ENCODE peak calls at places on chromosome 9, in five cellular contexts. I, Y, N, Z and C are unnamed samples.
A peak's percentile ranks its signal among the peaks of the same experiment; 100 is the strongest.

GRCh38 chr9:111297061-111297824 is 32.8 kb downstream of the OR2K2 start:
- DNase-seq in I (no peak), Y (no peak), N (no peak), Z (no peak), C (no peak)

GRCh38 chr9:96169488-96169887 is 132.5 kb downstream of the HSD17B3 start:
- DNase-seq in I (no peak), Y (peak; percentile 82), N (peak; percentile 62), Z (peak; percentile 60), C (no peak)

GRCh38 chr9:131045300-131046092 is 36.5 kb downstream of the LAMC3 start:
- DNase-seq in I (no peak), Y (no peak), N (no peak), Z (no peak), C (no peak)

GRCh38 chr9:132896906-132897305 is 18.2 kb downstream of the SPACA9 start:
- DNase-seq in I (no peak), Y (no peak), N (no peak), Z (peak; percentile 56), C (no peak)

GRCh38 chr9:38096238-38096805 is 27.3 kb upstream of the SHB start:
- DNase-seq in I (peak; percentile 71), Y (no peak), N (no peak), Z (no peak), C (no peak)

GRCh38 chr9:127199001-127199791 is 65.4 kb upstream of the GARNL3 start:
- DNase-seq in I (peak; percentile 87), Y (peak; percentile 79), N (peak; percentile 84), Z (peak; percentile 89), C (no peak)

GRCh38 chr9:16899611-16900010 is 29.1 kb upstream of the BNC2 start:
- DNase-seq in I (no peak), Y (no peak), N (no peak), Z (no peak), C (no peak)

GRCh38 chr9:133587466-133587865 is 21.7 kb downstream of the FAM163B start:
- DNase-seq in I (no peak), Y (no peak), N (no peak), Z (no peak), C (no peak)

GRCh38 chr9:89359636-89360315 is 41.5 kb downstream of the SECISBP2 start:
- DNase-seq in I (no peak), Y (no peak), N (no peak), Z (no peak), C (no peak)

GRCh38 chr9:132037470-132037869 is 42.2 kb downstream of the MED27 start:
- DNase-seq in I (no peak), Y (no peak), N (no peak), Z (no peak), C (no peak)

GRCh38 chr9:33139421-33140228 is 27.5 kb downstream of the B4GALT1 start:
- DNase-seq in I (peak; percentile 84), Y (peak; percentile 60), N (peak; percentile 62), Z (peak; percentile 91), C (peak; percentile 49)

GRCh38 chr9:131179561-131180219 is 54.3 kb downstream of the NUP214 start:
- DNase-seq in I (no peak), Y (no peak), N (no peak), Z (no peak), C (no peak)

GRCh38 chr9:134968011-134968822 is 50.5 kb upstream of the FCN1 start:
- DNase-seq in I (no peak), Y (no peak), N (no peak), Z (peak; percentile 13), C (no peak)

GRCh38 chr9:18665947-18666346 is 192.0 kb downstream of the ADAMTSL1 start:
- DNase-seq in I (no peak), Y (no peak), N (no peak), Z (no peak), C (no peak)

GRCh38 chr9:33468797-33469621 is 4.7 kb downstream of the NOL6 start:
- DNase-seq in I (peak; percentile 40), Y (no peak), N (no peak), Z (peak; percentile 28), C (no peak)

GRCh38 chr9:99851028-99851822 is 29.5 kb downstream of the NR4A3 start:
- DNase-seq in I (no peak), Y (no peak), N (peak; percentile 12), Z (no peak), C (no peak)

GRCh38 chr9:71783120-71783523 is 14.8 kb upstream of the CEMIP2 start:
- DNase-seq in I (peak; percentile 76), Y (no peak), N (peak; percentile 69), Z (no peak), C (peak; percentile 38)

GRCh38 chr9:35232867-35233544 is 71.2 kb downstream of the UNC13B start:
- DNase-seq in I (no peak), Y (no peak), N (no peak), Z (no peak), C (no peak)

GRCh38 chr9:5336683-5337082 is 3.0 kb downstream of the RLN1 start:
- DNase-seq in I (no peak), Y (no peak), N (no peak), Z (no peak), C (no peak)

GRCh38 chr9:33112099-33112498 is 35.6 kb upstream of the SMU1 start:
- DNase-seq in I (no peak), Y (no peak), N (no peak), Z (no peak), C (no peak)

GRCh38 chr9:71384343-71384742 is 262.9 kb upstream of the TRPM3 start:
- DNase-seq in I (no peak), Y (no peak), N (no peak), Z (no peak), C (no peak)

GRCh38 chr9:133779081-133779480 is 40.9 kb upstream of the SARDH start:
- DNase-seq in I (no peak), Y (no peak), N (no peak), Z (no peak), C (no peak)

GRCh38 chr9:38737246-38737645 is 17.3 kb upstream of the FAM240B start:
- DNase-seq in I (no peak), Y (no peak), N (no peak), Z (no peak), C (no peak)

GRCh38 chr9:120711354-120711753 is 2.9 kb downstream of the MEGF9 start:
- DNase-seq in I (no peak), Y (no peak), N (no peak), Z (no peak), C (no peak)

GRCh38 chr9:110316255-110316921 is 21.3 kb downstream of the TXNDC8 start:
- DNase-seq in I (no peak), Y (no peak), N (no peak), Z (no peak), C (no peak)

GRCh38 chr9:124698265-124698664 is 72.8 kb downstream of the NR6A1 start:
- DNase-seq in I (no peak), Y (no peak), N (no peak), Z (no peak), C (no peak)

GRCh38 chr9:4640027-4640426 is 22.1 kb upstream of the PLPP6 start:
- DNase-seq in I (no peak), Y (no peak), N (peak; percentile 14), Z (no peak), C (no peak)

GRCh38 chr9:133821606-133822438 is 83.7 kb upstream of the SARDH start:
- DNase-seq in I (no peak), Y (no peak), N (no peak), Z (no peak), C (no peak)

GRCh38 chr9:135901826-135902225 is 5.5 kb downstream of the CAMSAP1 start:
- DNase-seq in I (no peak), Y (no peak), N (no peak), Z (peak; percentile 3), C (no peak)

GRCh38 chr9:94445846-94446245 is 109.0 kb upstream of the PCAT7 start:
- DNase-seq in I (no peak), Y (no peak), N (no peak), Z (no peak), C (no peak)

GRCh38 chr9:98317134-98317857 is 61.8 kb upstream of the TBC1D2 start:
- DNase-seq in I (no peak), Y (no peak), N (no peak), Z (no peak), C (no peak)

GRCh38 chr9:130542038-130542437 is 37.3 kb upstream of the FUBP3 start:
- DNase-seq in I (no peak), Y (no peak), N (no peak), Z (no peak), C (no peak)

GRCh38 chr9:134217431-134218210 is 53.3 kb upstream of the RNU6ATAC start:
- DNase-seq in I (peak; percentile 49), Y (no peak), N (no peak), Z (no peak), C (no peak)

GRCh38 chr9:16180546-16180945 is 627.7 kb downstream of the CCDC171 start:
- DNase-seq in I (no peak), Y (no peak), N (no peak), Z (no peak), C (no peak)

GRCh38 chr9:136544549-136545064 is 1.2 kb downstream of the NOTCH1 start:
- DNase-seq in I (no peak), Y (peak; percentile 63), N (peak; percentile 81), Z (peak; percentile 66), C (peak; percentile 85)

GRCh38 chr9:107487521-107488399 is 1.8 kb downstream of the KLF4 start:
- DNase-seq in I (peak; percentile 81), Y (peak; percentile 45), N (peak; percentile 73), Z (peak; percentile 81), C (peak; percentile 62)

GRCh38 chr9:95023217-95024003 is 294.1 kb downstream of the FANCC start:
- DNase-seq in I (no peak), Y (no peak), N (no peak), Z (no peak), C (peak; percentile 27)

GRCh38 chr9:7491641-7492040 is 307.9 kb downstream of the DMAC1 start:
- DNase-seq in I (no peak), Y (no peak), N (peak; percentile 13), Z (no peak), C (no peak)

GRCh38 chr9:128390150-128390812 is 19.1 kb downstream of the URM1 start:
- DNase-seq in I (no peak), Y (no peak), N (no peak), Z (no peak), C (no peak)
- TF ChIP-seq EP300 in I (no peak), Y (no peak), N (no peak), Z (no peak), C (no peak)

GRCh38 chr9:93184439-93185221 is 691 bp downstream of the WNK2 start:
- DNase-seq in I (peak; percentile 62), Y (no peak), N (peak; percentile 25), Z (peak; percentile 47), C (no peak)
- H3K4me3 ChIP-seq in I (peak overlapping the region; percentile 69), Y (peak overlapping the region; percentile 31), N (peak overlapping the region; percentile 53), Z (peak overlapping the region; percentile 40), C (peak overlapping the region; percentile 52)

DNA sequence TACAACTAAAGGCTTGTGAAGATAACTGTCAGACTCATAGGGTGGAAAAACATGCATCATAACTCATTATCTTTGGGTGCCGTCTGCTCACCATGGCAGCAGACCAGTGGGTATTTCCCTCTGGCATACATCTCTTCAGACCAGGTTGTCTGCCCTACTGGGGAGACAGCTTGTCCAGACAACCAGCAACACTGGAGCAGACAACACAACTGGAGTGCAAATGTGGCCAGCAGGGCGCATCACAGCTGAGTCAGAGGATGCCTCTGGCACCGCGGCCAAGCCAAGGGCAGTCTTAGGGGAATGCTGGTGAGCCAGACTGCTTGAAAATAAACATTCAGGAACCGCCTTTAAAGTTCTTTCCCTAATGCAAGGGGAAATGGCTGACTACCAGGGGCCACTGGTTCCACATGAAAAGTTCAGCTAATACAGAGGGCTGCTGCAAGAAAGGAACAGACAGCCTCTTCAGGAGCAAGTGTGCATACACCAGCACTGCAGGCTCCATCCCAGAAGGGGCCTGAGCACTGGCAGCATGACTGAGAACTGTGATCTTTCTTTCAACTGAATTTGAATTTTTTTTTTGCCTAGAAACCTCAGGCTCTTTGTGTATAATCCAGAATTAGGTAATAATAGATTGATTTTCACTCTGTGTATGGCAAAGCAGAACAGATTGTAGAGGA is 77.3 kb downstream of the MAMDC2 start:
- DNase-seq in I (peak; percentile 85), Y (peak; percentile 50), N (peak; percentile 37), Z (peak; percentile 79), C (no peak)
- H3K4me1 ChIP-seq in I (peaks cover 11% of the 10 kb centered on the region), Y (no peaks in the 10 kb centered on the region), N (peaks cover 4% of the 10 kb centered on the region), Z (peaks cover 10% of the 10 kb centered on the region), C (no peaks in the 10 kb centered on the region)

GRCh38 chr9:105244274-105244995 is at the start of gene SLC44A1:
- DNase-seq in I (peak; percentile 98), Y (peak; percentile 95), N (peak; percentile 98), Z (peak; percentile 96), C (peak; percentile 99)
- TF ChIP-seq EP300 in I (no peak), Y (no peak), N (no peak), Z (no peak), C (no peak)